ENCODE peak calls at places on chromosome 11, in seven cellular contexts. One of them, this sample, is unnamed.

GRCh38 chr11:60182546-60183330 is at the start of gene MS4A6A:
- DNase-seq in left cardiac atrium: no peak
- DNase-seq in stimulated activated CD4-positive, alpha-beta T cell treated with anti-CD3 and anti-CD28 coated beads, Interleukin-1b, Interleukin-23, amount 100 ng/mL, for 24 hours: no peak
- DNase-seq in G401: no peak
- DNase-seq in effector CD4-positive, alpha-beta T cell: no peak
- DNase-seq in NCI-H2029: no peak
- DNase-seq in AG09319: no peak
- DNase-seq in this sample: no peak

GRCh38 chr11:70435361-70435760 is 37.0 kb downstream of the CTTN start:
- DNase-seq in G401: no peak
- DNase-seq in NCI-H2029: no peak
- DNase-seq in left cardiac atrium: no peak
- DNase-seq in effector CD4-positive, alpha-beta T cell: no peak
- DNase-seq in stimulated activated CD4-positive, alpha-beta T cell treated with anti-CD3 and anti-CD28 coated beads, Interleukin-1b, Interleukin-23, amount 100 ng/mL, for 24 hours: no peak
- DNase-seq in AG09319: no peak
- DNase-seq in this sample: no peak

GRCh38 chr11:72716788-72717435 is 35.3 kb downstream of the ARAP1 start:
- DNase-seq in effector CD4-positive, alpha-beta T cell: no peak
- DNase-seq in stimulated activated CD4-positive, alpha-beta T cell treated with anti-CD3 and anti-CD28 coated beads, Interleukin-1b, Interleukin-23, amount 100 ng/mL, for 24 hours: no peak
- DNase-seq in NCI-H2029: no peak
- DNase-seq in AG09319: no peak
- DNase-seq in G401: no peak
- DNase-seq in left cardiac atrium: no peak
- DNase-seq in this sample: no peak

GRCh38 chr11:14107071-14107470 is 144.5 kb downstream of the SPON1 start:
- DNase-seq in NCI-H2029: peak
- DNase-seq in AG09319: no peak
- DNase-seq in effector CD4-positive, alpha-beta T cell: no peak
- DNase-seq in stimulated activated CD4-positive, alpha-beta T cell treated with anti-CD3 and anti-CD28 coated beads, Interleukin-1b, Interleukin-23, amount 100 ng/mL, for 24 hours: no peak
- DNase-seq in left cardiac atrium: no peak
- DNase-seq in G401: no peak
- DNase-seq in this sample: no peak

GRCh38 chr11:69642549-69642912 is 1.6 kb downstream of the CCND1 start:
- DNase-seq in left cardiac atrium: no peak
- DNase-seq in effector CD4-positive, alpha-beta T cell: peak
- DNase-seq in NCI-H2029: no peak
- DNase-seq in AG09319: no peak
- DNase-seq in stimulated activated CD4-positive, alpha-beta T cell treated with anti-CD3 and anti-CD28 coated beads, Interleukin-1b, Interleukin-23, amount 100 ng/mL, for 24 hours: peak
- DNase-seq in G401: no peak
- DNase-seq in this sample: peak

GRCh38 chr11:22343411-22344032 is 5.3 kb downstream of the SLC17A6 start:
- DNase-seq in effector CD4-positive, alpha-beta T cell: no peak
- DNase-seq in stimulated activated CD4-positive, alpha-beta T cell treated with anti-CD3 and anti-CD28 coated beads, Interleukin-1b, Interleukin-23, amount 100 ng/mL, for 24 hours: no peak
- DNase-seq in left cardiac atrium: no peak
- DNase-seq in G401: no peak
- DNase-seq in AG09319: no peak
- DNase-seq in NCI-H2029: no peak
- DNase-seq in this sample: no peak

GRCh38 chr11:5300246-5300645 is 1.5 kb downstream of the OR51B4 start:
- DNase-seq in AG09319: no peak
- DNase-seq in NCI-H2029: no peak
- DNase-seq in effector CD4-positive, alpha-beta T cell: no peak
- DNase-seq in G401: no peak
- DNase-seq in left cardiac atrium: no peak
- DNase-seq in stimulated activated CD4-positive, alpha-beta T cell treated with anti-CD3 and anti-CD28 coated beads, Interleukin-1b, Interleukin-23, amount 100 ng/mL, for 24 hours: no peak
- DNase-seq in this sample: no peak

GRCh38 chr11:122202951-122203456 is 87.0 kb upstream of the BLID start:
- DNase-seq in stimulated activated CD4-positive, alpha-beta T cell treated with anti-CD3 and anti-CD28 coated beads, Interleukin-1b, Interleukin-23, amount 100 ng/mL, for 24 hours: peak
- DNase-seq in effector CD4-positive, alpha-beta T cell: peak
- DNase-seq in G401: peak
- DNase-seq in AG09319: peak
- DNase-seq in NCI-H2029: no peak
- DNase-seq in left cardiac atrium: peak
- DNase-seq in this sample: no peak

GRCh38 chr11:45045692-45046471 is 95.2 kb upstream of the TP53I11 start:
- DNase-seq in G401: no peak
- DNase-seq in left cardiac atrium: peak
- DNase-seq in effector CD4-positive, alpha-beta T cell: no peak
- DNase-seq in stimulated activated CD4-positive, alpha-beta T cell treated with anti-CD3 and anti-CD28 coated beads, Interleukin-1b, Interleukin-23, amount 100 ng/mL, for 24 hours: no peak
- DNase-seq in AG09319: peak
- DNase-seq in NCI-H2029: no peak
- DNase-seq in this sample: no peak

GRCh38 chr11:67301951-67302516 is 1.3 kb upstream of the SSH3 start:
- DNase-seq in stimulated activated CD4-positive, alpha-beta T cell treated with anti-CD3 and anti-CD28 coated beads, Interleukin-1b, Interleukin-23, amount 100 ng/mL, for 24 hours: no peak
- DNase-seq in left cardiac atrium: no peak
- DNase-seq in effector CD4-positive, alpha-beta T cell: no peak
- DNase-seq in NCI-H2029: peak
- DNase-seq in AG09319: no peak
- DNase-seq in G401: peak
- DNase-seq in this sample: no peak

GRCh38 chr11:64835616-64836447 is 8.6 kb downstream of the CDC42BPG start:
- DNase-seq in effector CD4-positive, alpha-beta T cell: no peak
- DNase-seq in NCI-H2029: no peak
- DNase-seq in stimulated activated CD4-positive, alpha-beta T cell treated with anti-CD3 and anti-CD28 coated beads, Interleukin-1b, Interleukin-23, amount 100 ng/mL, for 24 hours: no peak
- DNase-seq in left cardiac atrium: no peak
- DNase-seq in G401: no peak
- DNase-seq in AG09319: no peak
- DNase-seq in this sample: no peak

GRCh38 chr11:83157755-83158473 is 983 bp downstream of the PCF11 start:
- DNase-seq in effector CD4-positive, alpha-beta T cell: peak
- DNase-seq in G401: peak
- DNase-seq in left cardiac atrium: peak
- DNase-seq in AG09319: no peak
- DNase-seq in NCI-H2029: peak
- DNase-seq in stimulated activated CD4-positive, alpha-beta T cell treated with anti-CD3 and anti-CD28 coated beads, Interleukin-1b, Interleukin-23, amount 100 ng/mL, for 24 hours: peak
- DNase-seq in this sample: peak

GRCh38 chr11:34825670-34826383 is 90.4 kb downstream of the APIP start:
- DNase-seq in G401: no peak
- DNase-seq in left cardiac atrium: no peak
- DNase-seq in effector CD4-positive, alpha-beta T cell: no peak
- DNase-seq in AG09319: no peak
- DNase-seq in stimulated activated CD4-positive, alpha-beta T cell treated with anti-CD3 and anti-CD28 coated beads, Interleukin-1b, Interleukin-23, amount 100 ng/mL, for 24 hours: no peak
- DNase-seq in NCI-H2029: peak
- DNase-seq in this sample: no peak

GRCh38 chr11:559712-560304 is 730 bp downstream of the LMNTD2 start:
- DNase-seq in G401: no peak
- DNase-seq in NCI-H2029: no peak
- DNase-seq in stimulated activated CD4-positive, alpha-beta T cell treated with anti-CD3 and anti-CD28 coated beads, Interleukin-1b, Interleukin-23, amount 100 ng/mL, for 24 hours: no peak
- DNase-seq in AG09319: no peak
- DNase-seq in left cardiac atrium: no peak
- DNase-seq in effector CD4-positive, alpha-beta T cell: no peak
- DNase-seq in this sample: no peak

GRCh38 chr11:6175440-6175839 is 5.3 kb upstream of the OR52B2 start:
- DNase-seq in effector CD4-positive, alpha-beta T cell: no peak
- DNase-seq in AG09319: no peak
- DNase-seq in G401: no peak
- DNase-seq in NCI-H2029: no peak
- DNase-seq in left cardiac atrium: no peak
- DNase-seq in stimulated activated CD4-positive, alpha-beta T cell treated with anti-CD3 and anti-CD28 coated beads, Interleukin-1b, Interleukin-23, amount 100 ng/mL, for 24 hours: no peak
- DNase-seq in this sample: no peak

GRCh38 chr11:62574363-62575057 is 819 bp upstream of the EEF1G start:
- DNase-seq in NCI-H2029: peak
- DNase-seq in effector CD4-positive, alpha-beta T cell: no peak
- DNase-seq in AG09319: no peak
- DNase-seq in G401: no peak
- DNase-seq in stimulated activated CD4-positive, alpha-beta T cell treated with anti-CD3 and anti-CD28 coated beads, Interleukin-1b, Interleukin-23, amount 100 ng/mL, for 24 hours: no peak
- DNase-seq in left cardiac atrium: peak
- DNase-seq in this sample: no peak

GRCh38 chr11:62667460-62667859 is 2.3 kb downstream of the CSKMT start:
- DNase-seq in G401: no peak
- DNase-seq in left cardiac atrium: no peak
- DNase-seq in AG09319: no peak
- DNase-seq in effector CD4-positive, alpha-beta T cell: no peak
- DNase-seq in NCI-H2029: no peak
- DNase-seq in stimulated activated CD4-positive, alpha-beta T cell treated with anti-CD3 and anti-CD28 coated beads, Interleukin-1b, Interleukin-23, amount 100 ng/mL, for 24 hours: no peak
- DNase-seq in this sample: no peak